ENCODE peak calls at places on chromosomes 11 and 22, in ten cellular contexts. X, Y, G, F, R, P, I, L, Q and O are unnamed samples. For H3K27me3, the result is how much of the 10 kb centered on the place peaks cover.

GRCh38 chr11:73359930-73360742 is 16.1 kb upstream of the RELT start:
- DNase-seq in G (peak), Y (no peak), L (peak), Q (no peak), P (peak), X (no peak), I (no peak), F (peak), R (no peak), O (no peak)

GRCh38 chr11:93663021-93663420 is 1.5 kb downstream of the CEP295 start:
- DNase-seq in X (no peak), L (no peak), Q (no peak), I (no peak), R (no peak), P (no peak), G (no peak), F (no peak), Y (no peak), O (no peak)

GRCh38 chr11:95076416-95076815 is 9.7 kb downstream of the SRSF8 start:
- DNase-seq in Y (no peak), Q (no peak), P (peak), L (peak), I (no peak), R (no peak), X (no peak), F (no peak), G (no peak), O (no peak)

GRCh38 chr11:15714641-15715399 is 600.1 kb downstream of the INSC start:
- DNase-seq in I (no peak), Q (no peak), R (no peak), L (no peak), Y (no peak), X (no peak), P (peak), G (no peak), F (no peak), O (no peak)

GRCh38 chr22:30538280-30538679 is 8.3 kb downstream of the SEC14L6 start:
- DNase-seq in X (no peak), P (peak), Y (no peak), R (no peak), Q (no peak), I (no peak), G (no peak), L (no peak), F (no peak), O (no peak)

GRCh38 chr22:43862074-43862881 is at the start of gene SULT4A1:
- DNase-seq in F (peak), Y (no peak), R (no peak), Q (peak), G (peak), I (no peak), P (peak), X (no peak), L (peak), O (peak)

GRCh38 chr11:76083563-76084451 is 122.5 kb downstream of the WNT11 start:
- DNase-seq in R (no peak), P (no peak), G (peak), F (no peak), Y (no peak), L (peak), X (no peak), Q (peak), I (no peak), O (no peak)

GRCh38 chr22:40671796-40672360 is 7.4 kb upstream of the MCHR1 start:
- DNase-seq in Y (no peak), G (no peak), L (no peak), R (no peak), I (no peak), F (no peak), X (no peak), P (no peak), Q (no peak), O (no peak)

GRCh38 chr11:102620858-102621561 is 4.1 kb downstream of the MMP20 start:
- DNase-seq in G (no peak), R (no peak), X (peak), Y (no peak), I (no peak), L (no peak), F (no peak), P (peak), Q (no peak), O (no peak)

GRCh38 chr22:44915441-44915840 is 94.4 kb downstream of the PHF21B start:
- DNase-seq in G (no peak), P (no peak), F (no peak), L (no peak), X (no peak), I (no peak), Y (no peak), R (no peak), Q (no peak), O (no peak)

GRCh38 chr11:64695548-64695947 is 27.4 kb downstream of the NRXN2 start:
- DNase-seq in P (no peak), X (no peak), F (no peak), G (no peak), Y (no peak), R (no peak), I (no peak), Q (no peak), L (no peak), O (no peak)

GRCh38 chr11:64697663-64698375 is 25.2 kb downstream of the NRXN2 start:
- DNase-seq in P (no peak), X (no peak), Q (no peak), L (no peak), R (no peak), G (no peak), Y (no peak), I (no peak), F (no peak), O (no peak)

GRCh38 chr11:64694821-64695365 is 28.1 kb downstream of the NRXN2 start:
- DNase-seq in I (no peak), L (no peak), R (no peak), F (no peak), X (no peak), Y (no peak), P (no peak), G (peak), Q (no peak), O (no peak)

GRCh38 chr11:64694026-64694755 is 28.8 kb downstream of the NRXN2 start:
- DNase-seq in R (no peak), X (no peak), Q (no peak), Y (no peak), I (no peak), P (no peak), L (no peak), F (no peak), G (no peak), O (no peak)

GRCh38 chr11:64696045-64696444 is 27.0 kb downstream of the NRXN2 start:
- DNase-seq in R (no peak), I (no peak), Q (no peak), G (no peak), L (no peak), X (no peak), P (no peak), F (no peak), Y (no peak), O (no peak)
- H3K27me3 ChIP-seq in R (under half), I (under half), Q (under half), G (under half), L (half or more), X (under half), P (half or more), F (under half), Y (under half), O (under half)

GRCh38 chr11:44085330-44085729 is 10.1 kb upstream of the EXT2 start:
- DNase-seq in P (no peak), X (no peak), R (no peak), F (no peak), Q (no peak), I (no peak), L (no peak), G (no peak), Y (no peak), O (no peak)
- H3K27me3 ChIP-seq in P (under half), X (under half), R (under half), F (under half), Q (under half), I (under half), L (under half), G (under half), Y (under half), O (under half)

GRCh38 chr11:120104041-120104440 is 33.9 kb downstream of the TRIM29 start:
- DNase-seq in G (no peak), L (no peak), Y (no peak), R (no peak), I (no peak), P (no peak), X (no peak), F (no peak), Q (no peak), O (no peak)

GRCh38 chr11:120102862-120103118 is 35.1 kb downstream of the TRIM29 start:
- DNase-seq in Y (no peak), L (no peak), P (no peak), X (no peak), I (no peak), G (peak), Q (no peak), F (no peak), R (no peak), O (no peak)

GRCh38 chr11:120106354-120106753 is 31.6 kb downstream of the TRIM29 start:
- DNase-seq in P (no peak), I (no peak), Q (no peak), X (no peak), F (no peak), L (no peak), R (no peak), G (no peak), Y (no peak), O (no peak)

GRCh38 chr11:120108154-120108784 is 29.6 kb downstream of the TRIM29 start:
- DNase-seq in L (peak), Q (peak), F (peak), P (peak), Y (peak), X (no peak), G (peak), R (peak), I (no peak), O (peak)

GRCh38 chr11:120105576-120105975 is 32.3 kb downstream of the TRIM29 start:
- DNase-seq in Q (no peak), R (no peak), L (no peak), F (no peak), I (no peak), X (no peak), G (no peak), P (no peak), Y (no peak), O (no peak)
- H3K27me3 ChIP-seq in Q (under half), R (under half), L (under half), F (under half), I (under half), X (under half), G (under half), P (half or more), Y (under half), O (under half)

DNA sequence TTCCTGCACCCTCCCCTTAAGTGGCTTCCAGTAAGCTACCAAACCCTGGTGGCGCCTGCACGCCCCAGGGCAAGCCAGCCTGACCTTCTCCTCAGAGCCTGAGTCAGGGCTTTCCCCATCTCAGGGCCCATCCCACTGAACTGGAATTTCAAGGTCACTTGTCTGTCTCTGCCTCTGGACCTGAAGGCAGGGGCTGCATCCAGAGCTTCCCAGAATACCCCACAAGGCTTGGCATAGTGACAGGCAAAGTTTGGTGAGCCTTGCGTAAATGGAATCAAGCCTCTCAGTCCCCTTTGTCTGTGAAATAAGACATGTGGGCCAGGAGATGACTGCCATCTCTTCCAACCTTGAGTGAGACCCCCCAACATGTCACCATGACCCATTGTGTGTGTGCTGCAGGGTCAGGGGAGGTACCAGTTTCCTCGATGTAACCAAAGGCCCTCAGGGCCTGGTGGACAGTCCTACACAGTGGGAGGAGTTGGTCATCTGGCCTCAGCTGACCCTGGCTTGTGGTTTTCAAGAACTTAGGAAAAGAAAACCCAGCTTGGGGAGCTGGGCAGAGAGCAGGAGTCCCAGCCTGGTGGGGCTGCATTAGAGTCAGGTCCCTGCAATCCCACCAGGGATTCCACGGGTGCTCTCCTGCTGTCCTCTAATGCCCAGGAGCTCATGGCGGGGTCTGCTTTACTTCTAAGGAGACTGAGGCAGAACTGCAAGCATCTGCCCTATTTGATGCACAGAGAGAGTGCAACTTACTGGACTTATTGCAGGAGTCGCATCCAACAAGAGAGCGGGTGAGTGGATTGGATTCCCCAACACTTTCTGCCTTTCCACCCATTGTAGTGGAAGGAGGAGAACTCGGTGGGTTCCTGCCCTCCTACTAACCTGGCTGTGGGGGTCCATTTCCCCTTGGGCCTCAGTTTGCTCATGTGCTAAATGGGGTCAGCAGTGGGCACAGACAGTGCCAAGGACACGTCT is 8.8 kb downstream of the ALX4 start:
- DNase-seq in Q (no peak), F (no peak), G (no peak), L (no peak), R (no peak), P (no peak), Y (no peak), I (no peak), X (no peak), O (no peak)
- H3K27me3 ChIP-seq in Q (under half), F (under half), G (under half), L (half or more), R (under half), P (half or more), Y (under half), I (under half), X (under half), O (under half)

DNA sequence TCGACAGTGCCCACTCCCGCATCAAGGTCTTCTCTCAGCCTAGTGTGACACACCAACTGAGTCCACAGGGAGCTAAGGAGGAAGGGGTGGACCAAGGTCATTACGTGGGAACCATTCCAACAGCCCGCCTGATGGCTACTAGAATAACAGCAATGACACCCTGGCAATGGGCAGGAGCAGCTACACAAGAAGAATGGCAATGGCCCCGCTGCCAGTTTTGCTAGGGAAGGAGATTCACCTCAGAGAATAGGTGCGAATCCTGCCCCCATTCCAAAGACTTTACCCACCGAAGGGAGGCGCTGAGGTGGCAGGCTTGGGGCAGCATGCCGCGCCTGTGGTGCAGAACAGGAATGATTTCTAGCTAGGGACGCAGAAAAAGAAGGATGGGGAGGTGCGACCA is 9.1 kb downstream of the WT1 start:
- DNase-seq in Q (no peak), G (no peak), L (no peak), X (no peak), Y (no peak), P (no peak), F (no peak), I (no peak), R (no peak), O (no peak)
- H3K27me3 ChIP-seq in Q (under half), G (under half), L (half or more), X (under half), Y (half or more), P (half or more), F (under half), I (under half), R (under half), O (under half)

DNA sequence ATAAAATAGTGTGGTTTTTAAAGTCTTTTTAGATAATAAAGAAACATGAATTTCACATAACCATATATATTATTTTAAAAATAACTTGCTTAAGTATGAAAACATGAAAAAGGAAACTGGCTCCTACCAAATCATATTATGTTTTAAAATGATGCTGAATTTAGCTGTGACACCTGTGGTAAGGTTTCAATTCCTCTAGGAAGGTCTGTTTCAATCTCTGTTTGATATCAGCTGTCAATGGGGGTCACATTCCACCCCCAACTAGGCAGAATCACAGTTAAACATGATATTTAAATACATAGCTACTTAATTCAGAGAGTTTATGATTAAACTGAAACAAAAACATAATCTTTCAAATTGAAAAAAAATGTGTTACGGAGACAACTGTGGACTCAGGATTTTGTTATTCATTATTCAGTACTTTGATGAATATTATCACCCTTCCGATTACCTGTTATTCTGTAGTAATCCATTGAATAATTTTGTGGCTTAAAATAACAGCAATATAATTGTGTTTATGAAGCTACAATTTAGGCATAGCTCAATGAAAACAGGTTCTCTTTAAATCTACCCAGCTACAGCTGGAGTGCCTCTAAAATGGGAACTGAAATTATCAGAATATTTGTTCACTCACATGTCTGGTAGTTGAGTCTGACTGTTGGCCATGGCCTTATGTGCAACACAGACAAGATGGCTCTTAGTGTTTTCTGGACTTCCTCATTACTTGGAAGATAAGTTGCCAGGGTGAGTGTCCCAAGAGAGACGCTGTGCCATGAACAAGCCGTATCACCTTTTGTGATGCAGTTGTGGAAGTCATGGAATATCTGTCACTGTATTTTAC is 244.6 kb upstream of the ANO3 start:
- DNase-seq in F (no peak), Q (no peak), P (no peak), X (no peak), G (no peak), I (no peak), Y (no peak), R (no peak), L (no peak), O (no peak)
- H3K27me3 ChIP-seq in F (under half), Q (under half), P (under half), X (under half), G (under half), I (under half), Y (under half), R (under half), L (under half), O (under half)

DNA sequence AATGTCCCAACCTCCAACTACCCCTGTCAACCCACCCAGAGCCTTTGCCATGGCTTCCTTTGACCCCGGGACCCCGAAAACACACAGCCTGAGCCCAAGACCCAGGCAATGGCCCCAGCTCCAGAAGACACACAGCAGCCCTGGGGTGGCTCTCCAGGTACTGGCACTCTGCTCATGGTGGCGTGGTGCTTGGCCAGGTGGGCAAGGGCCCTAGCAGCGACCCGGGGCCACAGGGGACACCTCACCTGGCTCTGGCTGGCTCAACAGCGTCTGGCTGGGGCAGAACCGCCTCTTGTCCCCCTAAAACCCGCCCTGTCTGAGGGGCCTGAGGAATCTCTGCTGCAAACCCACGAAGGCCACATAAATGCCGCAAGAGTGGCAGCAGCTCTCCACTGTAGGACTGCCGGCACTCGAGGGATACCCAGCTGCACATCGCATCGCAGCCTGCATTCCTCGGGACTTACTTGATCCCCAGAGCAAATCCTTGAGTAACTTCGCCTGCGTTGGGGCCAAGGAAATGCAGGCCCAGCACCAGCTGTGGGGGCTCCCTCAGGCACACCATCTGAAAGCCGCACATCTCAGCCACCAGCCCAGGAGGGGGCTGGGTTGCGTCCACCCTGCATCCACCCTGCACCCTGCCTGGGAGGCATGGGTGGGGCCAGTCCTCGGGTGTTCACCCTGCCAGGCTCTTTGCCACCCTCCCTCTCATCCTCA is 23.1 kb upstream of the GNB1L start:
- DNase-seq in L (no peak), Y (no peak), P (peak), I (no peak), X (no peak), R (no peak), Q (no peak), G (no peak), F (no peak), O (no peak)
- H3K27me3 ChIP-seq in L (under half), Y (under half), P (under half), I (under half), X (under half), R (under half), Q (under half), G (under half), F (under half), O (under half)

DNA sequence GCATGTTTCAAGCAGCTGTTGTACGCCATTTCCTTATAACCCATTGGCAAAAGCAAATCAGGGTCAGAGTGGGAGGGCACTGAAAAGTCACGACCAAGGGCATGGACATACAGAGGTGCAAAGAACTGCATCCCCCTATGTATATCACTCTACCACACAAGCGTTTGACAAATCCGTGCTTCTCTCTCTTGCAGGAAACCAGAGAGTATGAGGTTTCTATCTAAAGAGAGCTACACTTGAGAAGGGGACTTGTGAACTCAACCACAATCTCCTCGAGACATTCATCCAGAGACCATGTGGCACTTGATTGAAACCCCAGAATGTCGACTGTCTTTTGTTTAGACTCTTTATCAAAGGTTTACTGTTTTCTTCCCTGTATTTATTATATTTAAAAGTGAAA is 49.0 kb upstream of the ASPHD2 start:
- DNase-seq in X (no peak), L (no peak), I (no peak), Y (no peak), G (no peak), P (no peak), Q (no peak), R (no peak), F (no peak), O (no peak)
- H3K27me3 ChIP-seq in X (under half), L (under half), I (under half), Y (under half), G (under half), P (under half), Q (under half), R (under half), F (under half), O (under half)

DNA sequence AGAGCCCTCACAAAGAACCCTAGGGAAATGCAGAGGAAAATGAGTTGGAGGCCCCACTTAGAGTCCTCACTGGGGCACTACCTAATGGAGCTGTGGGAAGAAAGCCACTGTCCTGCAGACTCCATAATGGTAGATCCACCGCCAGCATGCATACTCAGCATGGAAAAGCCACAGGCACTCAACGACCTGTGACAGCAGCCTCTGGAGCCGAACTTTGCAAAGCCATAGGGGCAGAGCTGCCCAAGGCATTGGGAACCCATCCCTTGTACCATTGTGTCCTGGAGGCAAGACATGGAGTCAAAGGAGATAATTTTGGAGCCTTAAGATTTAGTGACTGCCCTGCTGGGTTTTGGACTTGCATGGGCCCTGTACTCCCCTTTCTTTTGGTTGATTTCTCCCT is 18.8 kb downstream of the BBOX1 start:
- DNase-seq in L (no peak), G (no peak), R (no peak), P (no peak), I (no peak), Y (no peak), F (no peak), X (no peak), Q (no peak), O (no peak)
- H3K27me3 ChIP-seq in L (under half), G (under half), R (under half), P (under half), I (under half), Y (under half), F (under half), X (under half), Q (under half), O (under half)